ENCODE peak calls at places on chromosomes 16 and 17, in ten cellular contexts. One of them, this sample, is unnamed.

GRCh38 chr17:29573871-29574731 is 5.6 kb downstream of the TP53I13 start:
- DNase-seq in mesothelial cell of epicardium: no peak
- DNase-seq in RCC 7860: no peak
- DNase-seq in NCI-H2081: no peak
- DNase-seq in ACHN: no peak
- DNase-seq in SK-N-DZ: no peak
- DNase-seq in CD4-positive, alpha-beta memory T cell: no peak
- DNase-seq in activated CD4-positive, CD25-positive, alpha-beta regulatory T cell treated with anti-CD3 and anti-CD28 coated beads, Interleukin-2, amount 50 U/mL, for 16 hours: no peak
- DNase-seq in stimulated activated CD8-positive, alpha-beta memory T cell treated with anti-CD3 and anti-CD28 coated beads, Interleukin-7, amount 100 ng/mL, for 4 hours: no peak
- DNase-seq in osteocyte: no peak
- DNase-seq in this sample: no peak

GRCh38 chr17:17042851-17043667 is 802 bp downstream of the MPRIP start:
- DNase-seq in NCI-H2081: no peak
- DNase-seq in ACHN: peak; percentile 44
- DNase-seq in activated CD4-positive, CD25-positive, alpha-beta regulatory T cell treated with anti-CD3 and anti-CD28 coated beads, Interleukin-2, amount 50 U/mL, for 16 hours: no peak
- DNase-seq in stimulated activated CD8-positive, alpha-beta memory T cell treated with anti-CD3 and anti-CD28 coated beads, Interleukin-7, amount 100 ng/mL, for 4 hours: no peak
- DNase-seq in mesothelial cell of epicardium: no peak
- DNase-seq in CD4-positive, alpha-beta memory T cell: no peak
- DNase-seq in SK-N-DZ: no peak
- DNase-seq in RCC 7860: peak; percentile 14
- DNase-seq in osteocyte: no peak
- DNase-seq in this sample: no peak

GRCh38 chr17:10681866-10682446 is 15.4 kb downstream of the SCO1 start:
- DNase-seq in stimulated activated CD8-positive, alpha-beta memory T cell treated with anti-CD3 and anti-CD28 coated beads, Interleukin-7, amount 100 ng/mL, for 4 hours: no peak
- DNase-seq in ACHN: no peak
- DNase-seq in mesothelial cell of epicardium: no peak
- DNase-seq in RCC 7860: no peak
- DNase-seq in activated CD4-positive, CD25-positive, alpha-beta regulatory T cell treated with anti-CD3 and anti-CD28 coated beads, Interleukin-2, amount 50 U/mL, for 16 hours: no peak
- DNase-seq in CD4-positive, alpha-beta memory T cell: no peak
- DNase-seq in NCI-H2081: no peak
- DNase-seq in osteocyte: no peak
- DNase-seq in SK-N-DZ: no peak
- DNase-seq in this sample: no peak

GRCh38 chr17:73901661-73902415 is 257.6 kb upstream of the SDK2 start:
- DNase-seq in osteocyte: peak; percentile 51
- DNase-seq in mesothelial cell of epicardium: peak; percentile 57
- DNase-seq in ACHN: no peak
- DNase-seq in RCC 7860: no peak
- DNase-seq in stimulated activated CD8-positive, alpha-beta memory T cell treated with anti-CD3 and anti-CD28 coated beads, Interleukin-7, amount 100 ng/mL, for 4 hours: peak; percentile 7
- DNase-seq in NCI-H2081: peak; percentile 32
- DNase-seq in SK-N-DZ: peak; percentile 58
- DNase-seq in CD4-positive, alpha-beta memory T cell: no peak
- DNase-seq in activated CD4-positive, CD25-positive, alpha-beta regulatory T cell treated with anti-CD3 and anti-CD28 coated beads, Interleukin-2, amount 50 U/mL, for 16 hours: no peak
- DNase-seq in this sample: peak; percentile 66

GRCh38 chr17:17151962-17152361 is 54.2 kb downstream of the PLD6 start:
- DNase-seq in osteocyte: peak; percentile 90
- DNase-seq in CD4-positive, alpha-beta memory T cell: no peak
- DNase-seq in RCC 7860: peak; percentile 92
- DNase-seq in mesothelial cell of epicardium: no peak
- DNase-seq in ACHN: peak; percentile 99
- DNase-seq in activated CD4-positive, CD25-positive, alpha-beta regulatory T cell treated with anti-CD3 and anti-CD28 coated beads, Interleukin-2, amount 50 U/mL, for 16 hours: no peak
- DNase-seq in stimulated activated CD8-positive, alpha-beta memory T cell treated with anti-CD3 and anti-CD28 coated beads, Interleukin-7, amount 100 ng/mL, for 4 hours: no peak
- DNase-seq in NCI-H2081: no peak
- DNase-seq in SK-N-DZ: no peak
- DNase-seq in this sample: peak; percentile 93

GRCh38 chr17:44557653-44558285 is 485 bp downstream of the FZD2 start:
- DNase-seq in activated CD4-positive, CD25-positive, alpha-beta regulatory T cell treated with anti-CD3 and anti-CD28 coated beads, Interleukin-2, amount 50 U/mL, for 16 hours: no peak
- DNase-seq in mesothelial cell of epicardium: peak; percentile 68
- DNase-seq in osteocyte: no peak
- DNase-seq in ACHN: peak; percentile 68
- DNase-seq in SK-N-DZ: peak; percentile 58
- DNase-seq in CD4-positive, alpha-beta memory T cell: no peak
- DNase-seq in NCI-H2081: no peak
- DNase-seq in stimulated activated CD8-positive, alpha-beta memory T cell treated with anti-CD3 and anti-CD28 coated beads, Interleukin-7, amount 100 ng/mL, for 4 hours: peak; percentile 21
- DNase-seq in RCC 7860: no peak
- DNase-seq in this sample: peak; percentile 71

GRCh38 chr16:23194497-23195221 is 12.1 kb downstream of the SCNN1G start:
- DNase-seq in osteocyte: no peak
- DNase-seq in NCI-H2081: no peak
- DNase-seq in RCC 7860: no peak
- DNase-seq in activated CD4-positive, CD25-positive, alpha-beta regulatory T cell treated with anti-CD3 and anti-CD28 coated beads, Interleukin-2, amount 50 U/mL, for 16 hours: no peak
- DNase-seq in stimulated activated CD8-positive, alpha-beta memory T cell treated with anti-CD3 and anti-CD28 coated beads, Interleukin-7, amount 100 ng/mL, for 4 hours: no peak
- DNase-seq in CD4-positive, alpha-beta memory T cell: no peak
- DNase-seq in mesothelial cell of epicardium: no peak
- DNase-seq in SK-N-DZ: no peak
- DNase-seq in ACHN: no peak
- DNase-seq in this sample: no peak

GRCh38 chr17:72361892-72362291 is 241.1 kb downstream of the SOX9 start:
- DNase-seq in stimulated activated CD8-positive, alpha-beta memory T cell treated with anti-CD3 and anti-CD28 coated beads, Interleukin-7, amount 100 ng/mL, for 4 hours: no peak
- DNase-seq in ACHN: no peak
- DNase-seq in RCC 7860: peak; percentile 77
- DNase-seq in osteocyte: no peak
- DNase-seq in SK-N-DZ: no peak
- DNase-seq in NCI-H2081: no peak
- DNase-seq in CD4-positive, alpha-beta memory T cell: no peak
- DNase-seq in mesothelial cell of epicardium: no peak
- DNase-seq in activated CD4-positive, CD25-positive, alpha-beta regulatory T cell treated with anti-CD3 and anti-CD28 coated beads, Interleukin-2, amount 50 U/mL, for 16 hours: no peak
- DNase-seq in this sample: no peak

GRCh38 chr16:29107299-29107698 is 122.4 kb downstream of the LAT start:
- DNase-seq in stimulated activated CD8-positive, alpha-beta memory T cell treated with anti-CD3 and anti-CD28 coated beads, Interleukin-7, amount 100 ng/mL, for 4 hours: no peak
- DNase-seq in RCC 7860: no peak
- DNase-seq in NCI-H2081: no peak
- DNase-seq in SK-N-DZ: no peak
- DNase-seq in mesothelial cell of epicardium: no peak
- DNase-seq in ACHN: no peak
- DNase-seq in CD4-positive, alpha-beta memory T cell: no peak
- DNase-seq in activated CD4-positive, CD25-positive, alpha-beta regulatory T cell treated with anti-CD3 and anti-CD28 coated beads, Interleukin-2, amount 50 U/mL, for 16 hours: no peak
- DNase-seq in osteocyte: no peak
- DNase-seq in this sample: peak; percentile 20

GRCh38 chr17:71824671-71825070 is 296.1 kb upstream of the SOX9 start:
- DNase-seq in mesothelial cell of epicardium: no peak
- DNase-seq in ACHN: no peak
- DNase-seq in stimulated activated CD8-positive, alpha-beta memory T cell treated with anti-CD3 and anti-CD28 coated beads, Interleukin-7, amount 100 ng/mL, for 4 hours: no peak
- DNase-seq in NCI-H2081: no peak
- DNase-seq in RCC 7860: no peak
- DNase-seq in osteocyte: no peak
- DNase-seq in CD4-positive, alpha-beta memory T cell: no peak
- DNase-seq in SK-N-DZ: no peak
- DNase-seq in activated CD4-positive, CD25-positive, alpha-beta regulatory T cell treated with anti-CD3 and anti-CD28 coated beads, Interleukin-2, amount 50 U/mL, for 16 hours: no peak
- DNase-seq in this sample: no peak

GRCh38 chr17:246851-247421 is 65.5 kb upstream of the DOC2B start:
- DNase-seq in osteocyte: no peak
- DNase-seq in ACHN: no peak
- DNase-seq in activated CD4-positive, CD25-positive, alpha-beta regulatory T cell treated with anti-CD3 and anti-CD28 coated beads, Interleukin-2, amount 50 U/mL, for 16 hours: no peak
- DNase-seq in NCI-H2081: no peak
- DNase-seq in RCC 7860: no peak
- DNase-seq in stimulated activated CD8-positive, alpha-beta memory T cell treated with anti-CD3 and anti-CD28 coated beads, Interleukin-7, amount 100 ng/mL, for 4 hours: no peak
- DNase-seq in CD4-positive, alpha-beta memory T cell: no peak
- DNase-seq in SK-N-DZ: no peak
- DNase-seq in mesothelial cell of epicardium: peak; percentile 31
- DNase-seq in this sample: no peak

GRCh38 chr16:55476625-55477533 is 2.1 kb upstream of the MMP2 start:
- DNase-seq in RCC 7860: no peak
- DNase-seq in stimulated activated CD8-positive, alpha-beta memory T cell treated with anti-CD3 and anti-CD28 coated beads, Interleukin-7, amount 100 ng/mL, for 4 hours: no peak
- DNase-seq in SK-N-DZ: no peak
- DNase-seq in osteocyte: no peak
- DNase-seq in CD4-positive, alpha-beta memory T cell: no peak
- DNase-seq in activated CD4-positive, CD25-positive, alpha-beta regulatory T cell treated with anti-CD3 and anti-CD28 coated beads, Interleukin-2, amount 50 U/mL, for 16 hours: no peak
- DNase-seq in mesothelial cell of epicardium: no peak
- DNase-seq in ACHN: no peak
- DNase-seq in NCI-H2081: no peak
- DNase-seq in this sample: peak; percentile 79

GRCh38 chr17:64641499-64641898 is 20.6 kb downstream of the SMURF2 start:
- DNase-seq in osteocyte: no peak
- DNase-seq in stimulated activated CD8-positive, alpha-beta memory T cell treated with anti-CD3 and anti-CD28 coated beads, Interleukin-7, amount 100 ng/mL, for 4 hours: no peak
- DNase-seq in activated CD4-positive, CD25-positive, alpha-beta regulatory T cell treated with anti-CD3 and anti-CD28 coated beads, Interleukin-2, amount 50 U/mL, for 16 hours: no peak
- DNase-seq in SK-N-DZ: no peak
- DNase-seq in RCC 7860: peak; percentile 64
- DNase-seq in NCI-H2081: no peak
- DNase-seq in mesothelial cell of epicardium: no peak
- DNase-seq in CD4-positive, alpha-beta memory T cell: no peak
- DNase-seq in ACHN: peak; percentile 74
- DNase-seq in this sample: no peak

GRCh38 chr17:77869665-77870132 is 88.8 kb upstream of the TNRC6C start:
- DNase-seq in mesothelial cell of epicardium: no peak
- DNase-seq in activated CD4-positive, CD25-positive, alpha-beta regulatory T cell treated with anti-CD3 and anti-CD28 coated beads, Interleukin-2, amount 50 U/mL, for 16 hours: no peak
- DNase-seq in osteocyte: no peak
- DNase-seq in RCC 7860: no peak
- DNase-seq in stimulated activated CD8-positive, alpha-beta memory T cell treated with anti-CD3 and anti-CD28 coated beads, Interleukin-7, amount 100 ng/mL, for 4 hours: no peak
- DNase-seq in NCI-H2081: no peak
- DNase-seq in ACHN: no peak
- DNase-seq in SK-N-DZ: no peak
- DNase-seq in CD4-positive, alpha-beta memory T cell: no peak
- DNase-seq in this sample: peak; percentile 36

GRCh38 chr17:79617740-79618382 is 7.0 kb upstream of the RBFOX3 start:
- DNase-seq in ACHN: no peak
- DNase-seq in CD4-positive, alpha-beta memory T cell: no peak
- DNase-seq in SK-N-DZ: no peak
- DNase-seq in NCI-H2081: no peak
- DNase-seq in stimulated activated CD8-positive, alpha-beta memory T cell treated with anti-CD3 and anti-CD28 coated beads, Interleukin-7, amount 100 ng/mL, for 4 hours: no peak
- DNase-seq in mesothelial cell of epicardium: no peak
- DNase-seq in RCC 7860: no peak
- DNase-seq in activated CD4-positive, CD25-positive, alpha-beta regulatory T cell treated with anti-CD3 and anti-CD28 coated beads, Interleukin-2, amount 50 U/mL, for 16 hours: no peak
- DNase-seq in osteocyte: peak; percentile 73
- DNase-seq in this sample: no peak

GRCh38 chr17:27430882-27431491 is 25.3 kb upstream of the KSR1 start:
- DNase-seq in SK-N-DZ: peak; percentile 41
- DNase-seq in stimulated activated CD8-positive, alpha-beta memory T cell treated with anti-CD3 and anti-CD28 coated beads, Interleukin-7, amount 100 ng/mL, for 4 hours: no peak
- DNase-seq in ACHN: peak; percentile 53
- DNase-seq in osteocyte: no peak
- DNase-seq in CD4-positive, alpha-beta memory T cell: no peak
- DNase-seq in RCC 7860: no peak
- DNase-seq in NCI-H2081: no peak
- DNase-seq in mesothelial cell of epicardium: peak; percentile 49
- DNase-seq in activated CD4-positive, CD25-positive, alpha-beta regulatory T cell treated with anti-CD3 and anti-CD28 coated beads, Interleukin-2, amount 50 U/mL, for 16 hours: no peak
- DNase-seq in this sample: peak; percentile 48

GRCh38 chr17:80694992-80695912 is 150.6 kb downstream of the RPTOR start:
- DNase-seq in ACHN: no peak
- DNase-seq in osteocyte: no peak
- DNase-seq in activated CD4-positive, CD25-positive, alpha-beta regulatory T cell treated with anti-CD3 and anti-CD28 coated beads, Interleukin-2, amount 50 U/mL, for 16 hours: no peak
- DNase-seq in NCI-H2081: no peak
- DNase-seq in stimulated activated CD8-positive, alpha-beta memory T cell treated with anti-CD3 and anti-CD28 coated beads, Interleukin-7, amount 100 ng/mL, for 4 hours: no peak
- DNase-seq in RCC 7860: no peak
- DNase-seq in CD4-positive, alpha-beta memory T cell: no peak
- DNase-seq in SK-N-DZ: no peak
- DNase-seq in mesothelial cell of epicardium: no peak
- DNase-seq in this sample: no peak

GRCh38 chr17:75125984-75126383 is 5.6 kb downstream of the NT5C start:
- DNase-seq in activated CD4-positive, CD25-positive, alpha-beta regulatory T cell treated with anti-CD3 and anti-CD28 coated beads, Interleukin-2, amount 50 U/mL, for 16 hours: no peak
- DNase-seq in SK-N-DZ: no peak
- DNase-seq in CD4-positive, alpha-beta memory T cell: no peak
- DNase-seq in ACHN: no peak
- DNase-seq in osteocyte: no peak
- DNase-seq in NCI-H2081: no peak
- DNase-seq in RCC 7860: no peak
- DNase-seq in mesothelial cell of epicardium: no peak
- DNase-seq in stimulated activated CD8-positive, alpha-beta memory T cell treated with anti-CD3 and anti-CD28 coated beads, Interleukin-7, amount 100 ng/mL, for 4 hours: no peak
- DNase-seq in this sample: no peak

GRCh38 chr17:69539781-69540319 is 125.4 kb downstream of the MAP2K6 start:
- DNase-seq in mesothelial cell of epicardium: no peak
- DNase-seq in osteocyte: no peak
- DNase-seq in activated CD4-positive, CD25-positive, alpha-beta regulatory T cell treated with anti-CD3 and anti-CD28 coated beads, Interleukin-2, amount 50 U/mL, for 16 hours: no peak
- DNase-seq in ACHN: no peak
- DNase-seq in NCI-H2081: no peak
- DNase-seq in RCC 7860: peak; percentile 59
- DNase-seq in SK-N-DZ: no peak
- DNase-seq in CD4-positive, alpha-beta memory T cell: no peak
- DNase-seq in stimulated activated CD8-positive, alpha-beta memory T cell treated with anti-CD3 and anti-CD28 coated beads, Interleukin-7, amount 100 ng/mL, for 4 hours: no peak
- DNase-seq in this sample: no peak

GRCh38 chr17:80047176-80047575 is 10.7 kb downstream of the CCDC40 start:
- DNase-seq in mesothelial cell of epicardium: no peak
- DNase-seq in activated CD4-positive, CD25-positive, alpha-beta regulatory T cell treated with anti-CD3 and anti-CD28 coated beads, Interleukin-2, amount 50 U/mL, for 16 hours: no peak
- DNase-seq in NCI-H2081: peak; percentile 69
- DNase-seq in SK-N-DZ: no peak
- DNase-seq in RCC 7860: no peak
- DNase-seq in ACHN: no peak
- DNase-seq in CD4-positive, alpha-beta memory T cell: no peak
- DNase-seq in stimulated activated CD8-positive, alpha-beta memory T cell treated with anti-CD3 and anti-CD28 coated beads, Interleukin-7, amount 100 ng/mL, for 4 hours: no peak
- DNase-seq in osteocyte: no peak
- DNase-seq in this sample: no peak

GRCh38 chr16:73464834-73465233 is 416.9 kb upstream of the ZFHX3 start:
- DNase-seq in RCC 7860: no peak
- DNase-seq in activated CD4-positive, CD25-positive, alpha-beta regulatory T cell treated with anti-CD3 and anti-CD28 coated beads, Interleukin-2, amount 50 U/mL, for 16 hours: no peak
- DNase-seq in ACHN: no peak
- DNase-seq in stimulated activated CD8-positive, alpha-beta memory T cell treated with anti-CD3 and anti-CD28 coated beads, Interleukin-7, amount 100 ng/mL, for 4 hours: no peak
- DNase-seq in NCI-H2081: no peak
- DNase-seq in mesothelial cell of epicardium: no peak
- DNase-seq in CD4-positive, alpha-beta memory T cell: no peak
- DNase-seq in osteocyte: peak; percentile 48
- DNase-seq in SK-N-DZ: no peak
- DNase-seq in this sample: no peak

GRCh38 chr17:4739122-4740024 is at the start of the genes CXCL16 and ZMYND15:
- DNase-seq in stimulated activated CD8-positive, alpha-beta memory T cell treated with anti-CD3 and anti-CD28 coated beads, Interleukin-7, amount 100 ng/mL, for 4 hours: peak; percentile 57
- DNase-seq in mesothelial cell of epicardium: peak; percentile 68
- DNase-seq in SK-N-DZ: no peak
- DNase-seq in CD4-positive, alpha-beta memory T cell: peak; percentile 70
- DNase-seq in activated CD4-positive, CD25-positive, alpha-beta regulatory T cell treated with anti-CD3 and anti-CD28 coated beads, Interleukin-2, amount 50 U/mL, for 16 hours: no peak
- DNase-seq in osteocyte: peak; percentile 87
- DNase-seq in ACHN: peak; percentile 44
- DNase-seq in RCC 7860: no peak
- DNase-seq in NCI-H2081: no peak
- DNase-seq in this sample: peak; percentile 74

GRCh38 chr16:2603165-2604015 is 65.6 kb downstream of the PDPK1 start:
- DNase-seq in CD4-positive, alpha-beta memory T cell: peak; percentile 57
- DNase-seq in osteocyte: peak; percentile 97
- DNase-seq in activated CD4-positive, CD25-positive, alpha-beta regulatory T cell treated with anti-CD3 and anti-CD28 coated beads, Interleukin-2, amount 50 U/mL, for 16 hours: peak; percentile 66
- DNase-seq in mesothelial cell of epicardium: peak; percentile 89
- DNase-seq in NCI-H2081: peak; percentile 94
- DNase-seq in RCC 7860: peak; percentile 89
- DNase-seq in stimulated activated CD8-positive, alpha-beta memory T cell treated with anti-CD3 and anti-CD28 coated beads, Interleukin-7, amount 100 ng/mL, for 4 hours: peak; percentile 79
- DNase-seq in SK-N-DZ: peak; percentile 98
- DNase-seq in ACHN: peak; percentile 99
- DNase-seq in this sample: peak; percentile 95

GRCh38 chr17:65956814-65957213 is 235.1 kb downstream of the CEP112 start:
- DNase-seq in activated CD4-positive, CD25-positive, alpha-beta regulatory T cell treated with anti-CD3 and anti-CD28 coated beads, Interleukin-2, amount 50 U/mL, for 16 hours: no peak
- DNase-seq in ACHN: no peak
- DNase-seq in CD4-positive, alpha-beta memory T cell: no peak
- DNase-seq in NCI-H2081: no peak
- DNase-seq in RCC 7860: no peak
- DNase-seq in SK-N-DZ: no peak
- DNase-seq in mesothelial cell of epicardium: no peak
- DNase-seq in osteocyte: no peak
- DNase-seq in stimulated activated CD8-positive, alpha-beta memory T cell treated with anti-CD3 and anti-CD28 coated beads, Interleukin-7, amount 100 ng/mL, for 4 hours: no peak
- DNase-seq in this sample: no peak

GRCh38 chr17:7252176-7253043 is at the start of gene ELP5:
- DNase-seq in stimulated activated CD8-positive, alpha-beta memory T cell treated with anti-CD3 and anti-CD28 coated beads, Interleukin-7, amount 100 ng/mL, for 4 hours: peak; percentile 80
- DNase-seq in SK-N-DZ: peak; percentile 98
- DNase-seq in osteocyte: peak; percentile 97
- DNase-seq in RCC 7860: peak; percentile 79
- DNase-seq in ACHN: peak; percentile 96
- DNase-seq in activated CD4-positive, CD25-positive, alpha-beta regulatory T cell treated with anti-CD3 and anti-CD28 coated beads, Interleukin-2, amount 50 U/mL, for 16 hours: peak; percentile 81
- DNase-seq in CD4-positive, alpha-beta memory T cell: no peak
- DNase-seq in mesothelial cell of epicardium: peak; percentile 91
- DNase-seq in NCI-H2081: peak; percentile 80
- DNase-seq in this sample: peak; percentile 96

GRCh38 chr17:3887394-3887793 is 5.5 kb downstream of the CAMKK1 start:
- DNase-seq in RCC 7860: no peak
- DNase-seq in ACHN: no peak
- DNase-seq in osteocyte: no peak
- DNase-seq in CD4-positive, alpha-beta memory T cell: no peak
- DNase-seq in NCI-H2081: no peak
- DNase-seq in mesothelial cell of epicardium: no peak
- DNase-seq in activated CD4-positive, CD25-positive, alpha-beta regulatory T cell treated with anti-CD3 and anti-CD28 coated beads, Interleukin-2, amount 50 U/mL, for 16 hours: no peak
- DNase-seq in stimulated activated CD8-positive, alpha-beta memory T cell treated with anti-CD3 and anti-CD28 coated beads, Interleukin-7, amount 100 ng/mL, for 4 hours: no peak
- DNase-seq in SK-N-DZ: no peak
- DNase-seq in this sample: no peak

GRCh38 chr17:80886641-80887573 is 104.7 kb upstream of the CHMP6 start:
- DNase-seq in activated CD4-positive, CD25-positive, alpha-beta regulatory T cell treated with anti-CD3 and anti-CD28 coated beads, Interleukin-2, amount 50 U/mL, for 16 hours: no peak
- DNase-seq in stimulated activated CD8-positive, alpha-beta memory T cell treated with anti-CD3 and anti-CD28 coated beads, Interleukin-7, amount 100 ng/mL, for 4 hours: no peak
- DNase-seq in CD4-positive, alpha-beta memory T cell: no peak
- DNase-seq in mesothelial cell of epicardium: no peak
- DNase-seq in ACHN: no peak
- DNase-seq in SK-N-DZ: peak; percentile 52
- DNase-seq in osteocyte: no peak
- DNase-seq in NCI-H2081: no peak
- DNase-seq in RCC 7860: no peak
- DNase-seq in this sample: peak; percentile 20

GRCh38 chr17:57389474-57389873 is 133.2 kb downstream of the MSI2 start:
- DNase-seq in NCI-H2081: no peak
- DNase-seq in CD4-positive, alpha-beta memory T cell: no peak
- DNase-seq in osteocyte: no peak
- DNase-seq in SK-N-DZ: no peak
- DNase-seq in mesothelial cell of epicardium: no peak
- DNase-seq in RCC 7860: no peak
- DNase-seq in ACHN: no peak
- DNase-seq in stimulated activated CD8-positive, alpha-beta memory T cell treated with anti-CD3 and anti-CD28 coated beads, Interleukin-7, amount 100 ng/mL, for 4 hours: no peak
- DNase-seq in activated CD4-positive, CD25-positive, alpha-beta regulatory T cell treated with anti-CD3 and anti-CD28 coated beads, Interleukin-2, amount 50 U/mL, for 16 hours: no peak
- DNase-seq in this sample: no peak